ENCODE peak calls at places on chromosomes 7 and 10, in five cellular contexts. L, F, I, N and P are unnamed samples.

GRCh38 chr7:81903115-81903514 is 133.3 kb upstream of the HGF start:
- DNase-seq in L (no peak), F (no peak), I (no peak), N (no peak), P (no peak)

GRCh38 chr10:26737730-26738129 is 40.2 kb downstream of the PDSS1 start:
- DNase-seq in L (peak; percentile 45), F (no peak), I (no peak), N (peak; percentile 68), P (no peak)

GRCh38 chr7:75971961-75972763 is 22.2 kb downstream of the TMEM120A start:
- DNase-seq in L (peak; percentile 30), F (no peak), I (no peak), N (peak; percentile 82), P (no peak)

GRCh38 chr10:107653832-107654287 is 489.4 kb upstream of the SORCS1 start:
- DNase-seq in L (no peak), F (no peak), I (peak; percentile 17), N (no peak), P (no peak)

GRCh38 chr10:94123253-94123995 is 129.7 kb downstream of the PLCE1 start:
- DNase-seq in L (no peak), F (no peak), I (no peak), N (peak; percentile 72), P (no peak)

GRCh38 chr7:188727-189500 is 3.5 kb upstream of the FAM20C start:
- DNase-seq in L (no peak), F (no peak), I (no peak), N (no peak), P (no peak)

GRCh38 chr7:47580811-47581331 is 1.0 kb downstream of the TNS3 start:
- DNase-seq in L (no peak), F (no peak), I (no peak), N (peak; percentile 86), P (no peak)

GRCh38 chr10:63156236-63156635 is 23.1 kb downstream of the NRBF2 start:
- DNase-seq in L (no peak), F (no peak), I (no peak), N (no peak), P (no peak)